ENCODE peak calls at places on chromosomes 5 and 9, in eight cellular contexts. One of them, this sample, is unnamed.

GRCh38 chr9:106059886-106060285 is 365.5 kb downstream of the TMEM38B start:
- DNase-seq in activated CD8-positive, alpha-beta memory T cell treated with anti-CD3 and anti-CD28 coated beads for 24 hours: no peak
- DNase-seq in endothelial cell: no peak
- DNase-seq in kidney epithelial cell: no peak
- DNase-seq in GOT3: no peak
- DNase-seq in SW480: no peak
- DNase-seq in fibroblast of pulmonary artery: no peak
- DNase-seq in progenitor cell of endocrine pancreas: no peak
- DNase-seq in this sample: no peak

GRCh38 chr5:73967347-73967746 is 341.4 kb downstream of the ARHGEF28 start:
- DNase-seq in activated CD8-positive, alpha-beta memory T cell treated with anti-CD3 and anti-CD28 coated beads for 24 hours: no peak
- DNase-seq in endothelial cell: no peak
- DNase-seq in kidney epithelial cell: no peak
- DNase-seq in GOT3: no peak
- DNase-seq in SW480: no peak
- DNase-seq in fibroblast of pulmonary artery: no peak
- DNase-seq in progenitor cell of endocrine pancreas: no peak
- DNase-seq in this sample: no peak

GRCh38 chr9:127583605-127584053 is 28.4 kb upstream of the STXBP1 start:
- DNase-seq in activated CD8-positive, alpha-beta memory T cell treated with anti-CD3 and anti-CD28 coated beads for 24 hours: no peak
- DNase-seq in endothelial cell: no peak
- DNase-seq in kidney epithelial cell: no peak
- DNase-seq in GOT3: no peak
- DNase-seq in SW480: no peak
- DNase-seq in fibroblast of pulmonary artery: peak; percentile 92
- DNase-seq in progenitor cell of endocrine pancreas: no peak
- DNase-seq in this sample: no peak

GRCh38 chr9:90966475-90967150 is 165.0 kb downstream of the SYK start:
- DNase-seq in activated CD8-positive, alpha-beta memory T cell treated with anti-CD3 and anti-CD28 coated beads for 24 hours: no peak
- DNase-seq in endothelial cell: no peak
- DNase-seq in kidney epithelial cell: no peak
- DNase-seq in GOT3: no peak
- DNase-seq in SW480: peak; percentile 73
- DNase-seq in fibroblast of pulmonary artery: no peak
- DNase-seq in progenitor cell of endocrine pancreas: no peak
- DNase-seq in this sample: no peak

GRCh38 chr5:173247504-173247903 is 12.5 kb upstream of the NKX2-5 start:
- DNase-seq in activated CD8-positive, alpha-beta memory T cell treated with anti-CD3 and anti-CD28 coated beads for 24 hours: no peak
- DNase-seq in endothelial cell: no peak
- DNase-seq in kidney epithelial cell: no peak
- DNase-seq in GOT3: no peak
- DNase-seq in SW480: no peak
- DNase-seq in fibroblast of pulmonary artery: no peak
- DNase-seq in progenitor cell of endocrine pancreas: no peak
- DNase-seq in this sample: no peak

GRCh38 chr9:37253377-37253937 is 133.1 kb downstream of the ZCCHC7 start:
- DNase-seq in activated CD8-positive, alpha-beta memory T cell treated with anti-CD3 and anti-CD28 coated beads for 24 hours: no peak
- DNase-seq in endothelial cell: no peak
- DNase-seq in kidney epithelial cell: no peak
- DNase-seq in GOT3: no peak
- DNase-seq in SW480: no peak
- DNase-seq in fibroblast of pulmonary artery: no peak
- DNase-seq in progenitor cell of endocrine pancreas: no peak
- DNase-seq in this sample: no peak

GRCh38 chr9:137590123-137590468 is 216 bp downstream of the ZMYND19 start:
- DNase-seq in activated CD8-positive, alpha-beta memory T cell treated with anti-CD3 and anti-CD28 coated beads for 24 hours: no peak
- DNase-seq in endothelial cell: no peak
- DNase-seq in kidney epithelial cell: no peak
- DNase-seq in GOT3: no peak
- DNase-seq in SW480: no peak
- DNase-seq in fibroblast of pulmonary artery: no peak
- DNase-seq in progenitor cell of endocrine pancreas: no peak
- DNase-seq in this sample: no peak

GRCh38 chr9:121830441-121831140 is 179.2 kb downstream of the DAB2IP start:
- DNase-seq in activated CD8-positive, alpha-beta memory T cell treated with anti-CD3 and anti-CD28 coated beads for 24 hours: peak; percentile 33
- DNase-seq in endothelial cell: no peak
- DNase-seq in kidney epithelial cell: no peak
- DNase-seq in GOT3: no peak
- DNase-seq in SW480: no peak
- DNase-seq in fibroblast of pulmonary artery: no peak
- DNase-seq in progenitor cell of endocrine pancreas: no peak
- DNase-seq in this sample: peak; percentile 44

GRCh38 chr5:89147026-89147425 is 264.0 kb upstream of the MEF2C start:
- DNase-seq in activated CD8-positive, alpha-beta memory T cell treated with anti-CD3 and anti-CD28 coated beads for 24 hours: no peak
- DNase-seq in endothelial cell: no peak
- DNase-seq in kidney epithelial cell: no peak
- DNase-seq in GOT3: no peak
- DNase-seq in SW480: no peak
- DNase-seq in fibroblast of pulmonary artery: no peak
- DNase-seq in progenitor cell of endocrine pancreas: no peak
- DNase-seq in this sample: no peak

This sample was measured in ascending aorta.